ENCODE peak calls at places on chromosomes 6 and 20, in seven cellular contexts. G is stomach, L is bronchial epithelial cell, D is OCI-LY7, N is tibial nerve, C is AG10803, F is astrocyte. Y is an unnamed sample.

GRCh38 chr20:51801220-51801991 is 915 bp downstream of the SALL4 start:
- DNase-seq in C (no peak), N (no peak), D (no peak), F (no peak), G (peak), L (no peak), Y (no peak)

GRCh38 chr20:49187330-49188100 is 619 bp downstream of the STAU1 start:
- DNase-seq in L (no peak), D (peak), F (no peak), N (peak), C (no peak), G (peak), Y (peak)

GRCh38 chr6:106063448-106063850 is 22.7 kb upstream of the PRDM1 start:
- DNase-seq in F (no peak), C (peak), G (no peak), L (peak), D (no peak), N (no peak), Y (no peak)

GRCh38 chr6:13615802-13616140 is 636 bp downstream of the NOL7 start:
- DNase-seq in G (peak), L (no peak), D (peak), C (peak), F (peak), N (peak), Y (peak)

GRCh38 chr20:38002422-38002821 is 30.8 kb downstream of the TTI1 start:
- DNase-seq in G (no peak), F (no peak), N (no peak), L (no peak), D (no peak), C (no peak), Y (no peak)

GRCh38 chr6:160110724-160111123 is 10.9 kb upstream of the SLC22A1 start:
- DNase-seq in L (no peak), C (peak), N (no peak), F (peak), G (no peak), D (no peak), Y (no peak)

GRCh38 chr6:165227644-165228329 is 81.6 kb downstream of the C6orf118 start:
- DNase-seq in G (no peak), L (peak), F (peak), N (no peak), C (peak), D (no peak), Y (no peak)

GRCh38 chr6:96520851-96521115 is 823 bp upstream of the UFL1 start:
- DNase-seq in L (peak), F (no peak), C (no peak), G (no peak), N (no peak), D (peak), Y (no peak)

GRCh38 chr6:9704989-9705388 is 709.9 kb downstream of the TFAP2A start:
- DNase-seq in G (no peak), C (no peak), N (no peak), D (no peak), L (no peak), F (no peak), Y (no peak)

GRCh38 chr6:108874470-108875160 is 26.4 kb downstream of the ARMC2 start:
- DNase-seq in D (no peak), F (no peak), L (no peak), N (peak), G (no peak), C (peak), Y (peak)

GRCh38 chr20:45822863-45823262 is 4.2 kb downstream of the TNNC2 start:
- DNase-seq in N (no peak), F (no peak), D (no peak), L (peak), C (peak), G (peak), Y (no peak)

GRCh38 chr20:45827030-45827652 is at the start of gene TNNC2:
- DNase-seq in L (no peak), F (no peak), G (no peak), N (no peak), D (no peak), C (no peak), Y (no peak)

GRCh38 chr20:45826381-45827019 is 612 bp downstream of the TNNC2 start:
- DNase-seq in G (no peak), N (no peak), D (no peak), L (no peak), C (peak), F (no peak), Y (no peak)

GRCh38 chr20:45821942-45822341 is 5.2 kb downstream of the TNNC2 start:
- DNase-seq in C (no peak), G (no peak), D (no peak), L (no peak), N (no peak), F (no peak), Y (no peak)

DNA sequence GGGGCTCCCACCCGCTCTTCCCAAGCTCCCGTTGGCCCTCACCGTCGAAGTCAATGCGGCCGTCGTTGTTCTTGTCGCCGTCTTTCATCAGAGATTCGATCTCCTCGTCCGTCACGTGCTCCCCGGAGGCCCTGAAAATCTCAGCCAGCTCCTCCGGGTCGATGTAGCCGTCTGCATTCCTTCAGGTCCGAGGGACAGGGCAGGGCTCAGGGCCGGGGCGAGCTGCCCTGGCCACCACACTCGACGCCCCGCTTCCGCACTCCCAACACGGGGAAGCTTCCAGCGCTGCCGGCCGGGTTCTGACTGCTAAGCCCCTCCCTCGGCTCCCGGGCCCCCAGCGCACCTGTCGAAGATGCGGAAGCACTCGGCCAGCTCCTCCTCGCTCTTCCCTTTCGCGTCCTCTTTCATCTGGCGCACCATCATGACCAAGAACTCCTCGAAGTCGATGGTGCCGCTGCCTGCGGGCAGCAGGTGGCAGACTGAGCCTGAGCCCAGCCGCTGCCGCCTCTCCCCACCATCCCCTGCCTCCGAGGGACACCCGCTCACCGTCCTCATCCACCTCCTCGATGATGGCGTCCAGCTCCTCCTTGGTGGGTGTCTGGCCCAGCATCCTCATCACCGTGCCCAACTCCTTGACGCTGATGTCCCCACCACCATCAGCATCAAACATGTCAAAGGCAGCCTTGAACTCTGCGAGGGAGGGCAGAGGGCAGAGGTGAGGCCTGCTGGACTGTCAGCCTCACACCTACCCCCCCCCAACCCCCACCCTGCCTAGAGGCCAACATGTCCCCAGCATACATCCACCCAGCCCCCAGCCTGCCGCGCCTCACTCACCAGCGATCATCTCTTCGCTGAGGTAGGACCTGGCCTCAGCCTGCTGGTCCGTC is 2.9 kb downstream of the TNNC2 start:
- DNase-seq in G (peak), F (no peak), L (peak), D (peak), N (no peak), C (peak), Y (peak)
- H3K4me3 ChIP-seq in G (peak), F (no peak), L (no peak), D (no peak), N (peak), C (no peak), Y (no peak)

GRCh38 chr20:19577692-19578091 is 180.4 kb upstream of the RIN2 start:
- DNase-seq in N (no peak), C (no peak), F (no peak), L (no peak), D (no peak), G (no peak), Y (no peak)

GRCh38 chr20:19588731-19589130 is 169.3 kb upstream of the RIN2 start:
- DNase-seq in N (peak), L (no peak), C (peak), F (no peak), D (no peak), G (peak), Y (no peak)

GRCh38 chr20:19582782-19583181 is 175.3 kb upstream of the RIN2 start:
- DNase-seq in N (no peak), G (no peak), C (no peak), L (no peak), F (no peak), D (no peak), Y (no peak)

GRCh38 chr20:19583532-19584175 is 174.4 kb upstream of the RIN2 start:
- DNase-seq in F (no peak), N (peak), C (peak), D (peak), G (peak), L (peak), Y (peak)
- TF ChIP-seq CTCF in F (peak), N (peak), C (peak), D (peak), G (peak), L (peak), Y (peak)

DNA sequence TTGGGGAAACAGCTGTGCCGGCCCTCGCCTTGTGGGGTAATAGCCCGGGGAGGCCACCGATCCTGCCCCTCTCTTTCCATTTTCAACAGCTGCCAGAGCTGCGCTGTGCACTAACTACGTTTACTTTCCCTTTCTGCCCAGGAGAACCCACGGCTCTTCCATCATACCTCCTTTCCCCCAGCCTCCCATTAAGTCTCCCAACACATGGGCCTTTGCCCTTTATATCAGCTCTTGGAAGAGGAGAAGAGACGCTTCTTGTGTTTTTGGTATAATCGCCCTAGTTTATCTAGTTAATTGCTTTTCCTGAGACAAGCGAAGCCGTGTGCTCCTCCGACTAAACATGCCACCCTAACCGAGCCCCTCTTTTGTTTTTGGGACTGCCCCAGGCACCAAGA is 664 bp downstream of the UBR2 start:
- DNase-seq in L (peak), C (no peak), F (no peak), D (no peak), N (no peak), G (peak), Y (no peak)
- H3K4me3 ChIP-seq in L (peak), C (peak), F (peak), D (peak), N (peak), G (peak), Y (peak)

DNA sequence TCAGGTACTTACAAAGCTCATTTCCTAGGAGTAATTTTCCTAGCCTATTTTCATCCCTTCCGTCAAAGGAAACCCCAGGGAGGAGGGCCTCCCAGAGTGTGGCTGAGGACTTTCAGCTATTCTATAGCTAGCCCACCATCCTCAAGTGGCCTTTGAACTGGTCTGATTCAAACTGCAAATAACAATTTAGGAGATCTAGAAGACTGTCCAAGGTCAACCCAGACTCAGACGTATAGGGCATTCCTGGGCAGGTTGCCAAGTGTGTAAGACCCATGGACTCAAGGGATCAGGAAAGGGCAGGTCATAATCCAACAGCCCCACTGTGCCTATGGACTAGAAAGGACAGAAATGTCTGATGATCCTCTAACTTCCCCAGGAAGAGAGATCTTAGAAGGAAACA is 2.1 kb upstream of the RRAGD start:
- DNase-seq in C (no peak), F (no peak), L (no peak), D (no peak), G (no peak), N (no peak), Y (no peak)
- TF ChIP-seq CTCF in C (no peak), F (no peak), L (no peak), D (no peak), G (no peak), N (no peak), Y (no peak)

GRCh38 chr20:63551068-63551467 is 2.9 kb upstream of the FNDC11 start:
- DNase-seq in G (no peak), N (no peak), C (no peak), L (no peak), D (no peak), F (no peak), Y (no peak)

GRCh38 chr20:63554361-63555278 is 661 bp downstream of the FNDC11 start:
- DNase-seq in L (no peak), G (no peak), C (no peak), D (peak), F (no peak), N (no peak), Y (peak)

GRCh38 chr20:63553251-63553932 is 567 bp upstream of the FNDC11 start:
- DNase-seq in F (peak), C (peak), L (peak), N (peak), D (peak), G (peak), Y (peak)

GRCh38 chr20:63553933-63554290 is at the start of gene FNDC11:
- DNase-seq in C (peak), G (peak), D (peak), L (no peak), F (no peak), N (no peak), Y (peak)

DNA sequence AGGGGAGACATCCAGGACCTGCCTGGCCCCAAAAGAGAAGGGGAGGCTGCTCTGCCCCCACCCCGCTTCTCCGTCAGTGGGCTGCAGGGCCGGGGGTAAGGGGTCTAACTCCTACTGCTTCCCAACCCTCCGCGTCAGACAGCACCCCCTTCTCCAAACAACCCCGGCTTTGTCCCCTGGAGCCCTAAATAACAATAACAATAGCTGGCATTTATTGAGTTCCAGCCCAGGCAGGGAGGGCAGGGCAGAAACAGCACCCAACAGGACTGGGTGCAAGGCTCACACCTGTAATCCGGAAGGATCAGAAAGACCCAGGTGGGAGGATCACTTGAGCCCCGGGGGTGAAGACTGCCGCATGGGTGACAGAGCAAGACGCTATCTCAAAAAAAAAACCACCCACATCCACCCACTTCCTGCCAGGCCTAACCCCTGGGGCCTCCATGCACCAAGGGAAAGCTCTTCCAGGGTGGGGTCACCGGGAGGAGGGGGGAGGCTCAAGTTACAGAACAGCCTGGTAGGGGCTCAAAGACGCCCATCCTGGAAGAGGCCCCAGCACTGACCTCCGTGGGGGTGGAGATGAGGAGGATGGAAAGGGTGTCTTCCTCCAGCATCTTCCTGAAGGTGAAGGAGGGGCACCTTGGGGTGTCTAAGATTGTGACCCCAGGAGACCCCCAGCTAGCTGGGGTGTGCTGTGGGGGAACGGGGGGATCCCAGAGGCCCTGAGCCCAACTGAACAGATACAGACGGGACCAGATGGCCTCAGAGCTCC is 1.3 kb upstream of the FNDC11 start:
- DNase-seq in D (peak), G (no peak), L (peak), C (no peak), N (no peak), F (no peak), Y (peak)
- H3K4me3 ChIP-seq in D (peak), G (no peak), L (no peak), C (no peak), N (no peak), F (no peak), Y (no peak)

DNA sequence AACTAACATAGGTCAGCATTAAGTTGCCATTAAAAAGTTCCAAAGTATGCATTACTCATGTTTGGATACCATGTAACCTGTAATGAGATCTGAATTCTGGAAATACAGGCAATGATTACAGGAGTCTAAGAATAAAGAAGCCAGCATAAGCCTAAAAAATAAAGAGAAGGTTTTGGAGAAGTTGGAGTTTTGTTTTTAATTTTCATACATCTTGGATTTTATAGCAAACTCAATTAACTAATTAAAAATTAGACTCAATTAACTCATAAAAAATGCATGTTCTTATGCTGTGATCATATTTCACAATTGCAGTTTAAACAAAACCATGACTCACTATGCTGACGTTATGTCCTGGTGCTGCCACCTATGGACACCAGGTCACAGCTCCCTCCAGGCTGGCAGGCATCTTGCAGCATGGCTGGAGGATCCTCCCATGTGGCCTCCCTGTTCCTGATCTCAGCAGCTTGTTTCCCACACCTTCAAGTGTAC is 648.8 kb upstream of the AGPAT4 start:
- DNase-seq in C (peak), N (peak), D (peak), L (peak), G (peak), F (peak), Y (peak)
- TF ChIP-seq CTCF in C (peak), N (peak), D (peak), L (peak), G (no peak), F (peak), Y (peak)

GRCh38 chr6:167671977-167672687 is 154.6 kb upstream of the AFDN start:
- DNase-seq in G (no peak), N (no peak), D (no peak), C (no peak), F (no peak), L (no peak), Y (no peak)
- H3K4me3 ChIP-seq in G (no peak), N (no peak), D (no peak), C (no peak), F (no peak), L (no peak), Y (no peak)

GRCh38 chr6:163147988-163148387 is 266.5 kb upstream of the QKI start:
- DNase-seq in N (no peak), G (no peak), D (no peak), L (no peak), F (no peak), C (no peak), Y (no peak)
- TF ChIP-seq CTCF in N (no peak), G (no peak), D (peak), L (no peak), F (peak), C (no peak), Y (no peak)

GRCh38 chr6:113671440-113671839 is 185.7 kb upstream of the MARCKS start:
- DNase-seq in N (no peak), F (peak), C (no peak), G (no peak), L (peak), D (no peak), Y (no peak)

GRCh38 chr6:113674075-113674474 is 183.1 kb upstream of the MARCKS start:
- DNase-seq in L (no peak), F (no peak), G (peak), N (no peak), C (no peak), D (no peak), Y (no peak)

GRCh38 chr6:113669641-113670040 is 187.5 kb upstream of the MARCKS start:
- DNase-seq in D (no peak), N (no peak), F (no peak), G (no peak), C (no peak), L (no peak), Y (no peak)

GRCh38 chr6:113676057-113676456 is 181.1 kb upstream of the MARCKS start:
- DNase-seq in L (no peak), C (no peak), F (no peak), D (no peak), G (peak), N (no peak), Y (no peak)

DNA sequence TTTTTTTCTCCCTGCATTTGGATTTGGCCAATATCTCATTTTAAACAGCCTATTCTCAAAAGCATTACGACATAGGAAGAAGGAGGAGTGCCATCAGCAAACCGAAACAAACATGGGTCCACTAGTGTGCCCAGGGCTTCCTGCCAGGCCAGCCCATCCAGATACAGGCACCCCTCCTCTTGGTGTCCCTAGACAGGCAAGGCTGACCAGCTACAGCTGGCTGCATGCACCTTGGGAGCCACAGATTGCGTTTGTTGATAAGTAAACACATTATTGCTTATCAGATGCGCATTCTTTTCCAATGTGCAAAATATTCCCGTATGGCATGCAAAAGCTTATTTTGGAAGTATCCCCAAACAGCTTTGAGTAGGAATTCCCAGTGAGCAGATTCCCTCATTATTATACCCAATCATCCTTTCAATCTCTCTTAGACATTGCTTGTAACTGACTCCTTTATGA is 184.4 kb upstream of the MARCKS start:
- DNase-seq in D (no peak), C (peak), L (no peak), F (peak), N (peak), G (peak), Y (no peak)
- H3K4me3 ChIP-seq in D (no peak), C (peak), L (no peak), F (no peak), N (peak), G (peak), Y (no peak)